ENCODE peak calls at places on chromosomes 11 and 22, in nine cellular contexts. R is AG04450; J is uterus; Q is heart left ventricle; P is aorta; L is endothelial cell of umbilical vein; G is CD4-positive, alpha-beta memory T cell; X is HepG2; E is mammary epithelial cell. I is an unnamed sample.
A peak's percentile ranks its signal among the peaks of the same experiment; 100 is the strongest.

GRCh38 chr11:34640050-34640971 is 19.4 kb downstream of the EHF start:
- DNase-seq in R (no peak), J (no peak), Q (no peak), P (no peak), L (no peak), G (no peak), X (peak; percentile 94), E (peak; percentile 72), I (no peak)

GRCh38 chr11:113587318-113587739 is 112.1 kb upstream of the DRD2 start:
- DNase-seq in R (no peak), J (no peak), Q (no peak), P (no peak), L (no peak), G (no peak), X (no peak), E (peak; percentile 50), I (no peak)

GRCh38 chr11:59267738-59268475 is 55.2 kb upstream of the MPEG1 start:
- DNase-seq in R (no peak), J (no peak), Q (no peak), P (no peak), L (no peak), G (no peak), X (no peak), E (peak; percentile 49), I (no peak)

GRCh38 chr11:9675691-9676090 is 11.8 kb downstream of the SWAP70 start:
- DNase-seq in R (no peak), J (no peak), Q (no peak), P (no peak), L (no peak), G (no peak), X (no peak), E (no peak), I (no peak)

GRCh38 chr11:34869425-34869824 is 46.8 kb downstream of the APIP start:
- DNase-seq in R (no peak), J (no peak), Q (no peak), P (no peak), L (no peak), G (no peak), X (peak; percentile 18), E (no peak), I (no peak)

GRCh38 chr11:48134221-48134922 is 82.2 kb upstream of the OR4B1 start:
- DNase-seq in R (no peak), J (no peak), Q (no peak), P (no peak), L (no peak), G (no peak), X (no peak), E (no peak), I (no peak)

GRCh38 chr22:45502215-45503070 is at the start of gene FBLN1:
- DNase-seq in R (no peak), J (peak; percentile 84), Q (peak; percentile 61), P (peak; percentile 65), L (no peak), G (no peak), X (peak; percentile 71), E (no peak), I (no peak)

GRCh38 chr11:69497221-69497787 is 15.8 kb downstream of the LINC01488 start:
- DNase-seq in R (peak; percentile 90), J (peak; percentile 56), Q (peak; percentile 96), P (peak; percentile 87), L (peak; percentile 83), G (no peak), X (peak; percentile 97), E (peak; percentile 64), I (no peak)

DNA sequence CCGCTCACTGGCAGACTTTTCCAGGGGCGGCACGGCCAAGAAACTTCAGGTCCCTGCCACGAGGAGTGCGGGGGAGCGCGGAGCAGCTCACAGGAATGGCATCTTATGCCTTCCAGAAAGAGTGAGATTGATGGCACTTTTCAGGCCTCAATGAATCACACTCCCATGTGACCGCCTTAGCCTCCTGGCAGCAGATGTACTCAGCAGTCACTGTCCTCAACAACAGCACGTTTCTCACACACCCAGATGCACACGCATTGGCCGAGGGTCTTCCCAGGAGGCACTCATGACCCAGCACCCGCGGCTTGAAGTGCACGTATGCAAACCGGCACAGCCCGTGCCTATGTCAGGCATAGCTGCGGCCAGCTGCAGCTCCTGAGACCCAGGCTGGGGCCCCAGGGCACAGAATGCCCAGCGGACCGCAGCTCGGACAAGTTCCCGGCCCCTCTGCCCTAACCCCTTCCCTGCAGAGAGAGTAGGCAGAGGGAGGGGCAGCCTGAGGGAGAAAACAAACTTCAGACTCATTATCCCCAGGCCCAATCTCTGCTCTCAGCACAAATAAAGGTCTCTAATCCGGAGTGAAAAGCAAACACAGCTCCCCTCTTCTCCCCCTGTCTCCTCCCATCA is 48.3 kb downstream of the RPUSD4 start:
- DNase-seq in R (peak; percentile 71), J (peak; percentile 86), Q (no peak), P (peak; percentile 68), L (no peak), G (no peak), X (peak; percentile 68), E (peak; percentile 72), I (no peak)
- H3K27ac ChIP-seq in R (peak overlapping the region; percentile 68), J (peak overlapping the region; percentile 91), Q (no peak overlapping the region), P (no peak overlapping the region), L (no peak overlapping the region), G (no peak overlapping the region), X (peak overlapping the region; percentile 58), E (no peak overlapping the region), I (no peak overlapping the region)

DNA sequence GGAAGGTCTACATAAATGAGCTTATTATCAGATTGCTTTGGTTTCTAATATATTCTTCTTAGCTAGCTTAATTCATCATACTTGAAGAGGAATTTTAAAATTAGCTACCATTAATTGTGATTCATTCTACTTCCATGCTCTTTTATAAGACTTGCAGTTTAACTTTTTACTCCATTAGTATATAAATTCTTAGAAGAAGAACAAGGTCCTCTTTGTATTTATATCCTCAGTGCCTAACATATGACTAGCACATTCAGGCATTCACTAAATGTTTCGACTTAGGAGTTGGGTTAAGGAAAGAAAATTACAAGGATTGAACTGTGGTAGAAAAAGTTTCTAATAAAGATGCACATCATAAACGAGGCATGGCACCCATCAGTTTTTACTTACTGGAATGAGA is 1135.5 kb downstream of the JRKL start:
- DNase-seq in R (no peak), J (no peak), Q (no peak), P (no peak), L (no peak), G (no peak), X (no peak), E (no peak), I (no peak)
- H3K9me3 ChIP-seq in R (peaks cover 3% of the 10 kb centered on the region), J (no peaks in the 10 kb centered on the region), Q (no peaks in the 10 kb centered on the region), P (no peaks in the 10 kb centered on the region), L (no peaks in the 10 kb centered on the region), G (no peaks in the 10 kb centered on the region), X (no peaks in the 10 kb centered on the region), E (no peaks in the 10 kb centered on the region), I (peaks cover 7% of the 10 kb centered on the region)

GRCh38 chr11:110711448-110711775 is 825 bp downstream of the ARHGAP20 start:
- DNase-seq in R (no peak), J (no peak), Q (no peak), P (no peak), L (no peak), G (no peak), X (no peak), E (no peak), I (no peak)

GRCh38 chr11:110710520-110711381 is 1.5 kb downstream of the ARHGAP20 start:
- DNase-seq in R (no peak), J (peak; percentile 55), Q (peak; percentile 34), P (peak; percentile 60), L (peak; percentile 29), G (no peak), X (peak; percentile 9), E (no peak), I (no peak)

GRCh38 chr11:110711776-110712642 is at the start of gene ARHGAP20:
- DNase-seq in R (no peak), J (peak; percentile 77), Q (peak; percentile 66), P (peak; percentile 85), L (peak; percentile 62), G (no peak), X (peak; percentile 6), E (peak; percentile 28), I (peak; percentile 6)

GRCh38 chr11:110713469-110713776 is 1.2 kb upstream of the ARHGAP20 start:
- DNase-seq in R (no peak), J (no peak), Q (no peak), P (no peak), L (no peak), G (no peak), X (no peak), E (no peak), I (no peak)

DNA sequence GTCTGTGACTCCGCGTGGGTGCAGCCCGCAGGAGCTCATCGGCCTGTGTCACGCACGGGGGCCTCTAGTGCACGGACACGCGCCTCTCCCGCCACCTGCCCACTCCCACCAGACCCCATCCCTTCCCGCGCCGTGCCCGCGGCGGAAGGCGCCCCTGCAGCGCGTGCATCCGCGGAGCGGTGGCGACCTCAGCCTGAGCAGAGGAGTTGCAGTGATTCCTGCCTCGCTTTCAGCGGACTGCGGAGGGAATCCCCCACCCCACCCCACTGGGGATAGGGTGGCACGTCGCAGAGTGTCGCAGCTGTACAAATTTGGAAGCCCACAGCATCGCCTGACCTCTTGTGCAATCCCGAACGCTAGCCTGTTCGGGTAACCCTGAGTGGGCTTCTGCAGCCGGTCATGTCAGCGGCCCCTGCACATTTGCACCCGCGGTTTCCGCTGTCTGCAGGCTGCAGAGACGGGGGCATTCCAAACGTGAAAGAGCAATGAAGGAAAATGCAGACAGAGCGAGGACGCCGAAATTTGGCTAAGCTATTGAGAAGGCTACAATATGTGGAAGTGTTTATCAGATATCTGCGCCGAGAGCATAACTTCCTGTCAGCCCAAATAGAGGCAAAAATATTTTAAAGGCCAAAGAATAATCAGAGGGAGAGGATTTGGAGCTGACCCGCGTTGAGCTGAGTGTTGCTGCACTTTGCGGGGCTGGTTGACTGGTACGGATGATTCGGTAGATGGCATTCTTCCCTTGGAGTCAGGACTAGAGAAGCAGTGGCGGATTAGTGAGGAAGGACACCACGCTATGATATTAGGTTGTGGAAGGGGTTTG is 619 bp upstream of the ARHGAP20 start:
- DNase-seq in R (no peak), J (peak; percentile 17), Q (peak; percentile 29), P (peak; percentile 40), L (peak; percentile 77), G (no peak), X (no peak), E (peak; percentile 14), I (no peak)
- H3K27ac ChIP-seq in R (no peak overlapping the region), J (peak overlapping the region; percentile 69), Q (no peak overlapping the region), P (no peak overlapping the region), L (no peak overlapping the region), G (no peak overlapping the region), X (no peak overlapping the region), E (no peak overlapping the region), I (no peak overlapping the region)

GRCh38 chr11:2647167-2647566 is 52.6 kb downstream of the KCNQ1OT1 start:
- DNase-seq in R (no peak), J (no peak), Q (no peak), P (no peak), L (no peak), G (no peak), X (no peak), E (no peak), I (no peak)

GRCh38 chr11:2649848-2650247 is 49.9 kb downstream of the KCNQ1OT1 start:
- DNase-seq in R (no peak), J (no peak), Q (no peak), P (no peak), L (no peak), G (no peak), X (no peak), E (no peak), I (no peak)

GRCh38 chr11:2645779-2646118 is 54.0 kb downstream of the KCNQ1OT1 start:
- DNase-seq in R (no peak), J (no peak), Q (no peak), P (no peak), L (no peak), G (no peak), X (no peak), E (no peak), I (no peak)

GRCh38 chr11:2649400-2649799 is 50.4 kb downstream of the KCNQ1OT1 start:
- DNase-seq in R (no peak), J (no peak), Q (no peak), P (no peak), L (no peak), G (no peak), X (no peak), E (no peak), I (no peak)

DNA sequence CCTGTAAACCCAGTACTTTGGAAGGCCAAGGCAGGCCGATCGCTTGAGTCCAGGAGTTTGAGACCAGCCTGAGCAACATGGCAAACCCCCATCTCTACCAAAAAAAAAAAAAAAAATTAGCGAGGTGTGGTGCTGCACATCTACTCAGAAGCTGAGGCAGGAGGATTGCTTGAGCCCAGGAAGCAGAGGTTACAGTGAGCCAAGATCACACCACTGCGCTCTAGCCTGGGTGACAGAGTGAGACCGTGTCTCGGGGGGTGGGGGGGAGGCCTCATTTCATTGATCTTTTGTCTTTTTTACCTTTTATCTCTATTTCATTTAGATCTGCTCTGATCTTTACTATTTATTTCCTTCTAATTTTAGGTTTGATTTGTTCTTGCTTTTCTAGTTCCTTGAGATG is 51.8 kb downstream of the KCNQ1OT1 start:
- DNase-seq in R (no peak), J (no peak), Q (no peak), P (no peak), L (no peak), G (no peak), X (no peak), E (no peak), I (no peak)
- H3K9me3 ChIP-seq in R (peaks cover 46% of the 10 kb centered on the region), J (no peaks in the 10 kb centered on the region), Q (peaks cover 85% of the 10 kb centered on the region), P (peaks cover 24% of the 10 kb centered on the region), L (peaks cover 8% of the 10 kb centered on the region), G (peaks cover 34% of the 10 kb centered on the region), X (peaks cover 100% of the 10 kb centered on the region), E (peaks cover 34% of the 10 kb centered on the region), I (peaks cover 53% of the 10 kb centered on the region)